ENCODE peak calls at places on chromosomes 16 and 17, in four cellular contexts. Q, E, U and R are unnamed samples.

GRCh38 chr16:82061861-82062525 is 26.9 kb downstream of the HSD17B2 start:
- DNase-seq in U (no peak), Q (no peak), E (no peak), R (no peak)

GRCh38 chr16:84223456-84223855 is 16.4 kb downstream of the KCNG4 start:
- DNase-seq in Q (no peak), E (no peak), U (no peak), R (no peak)

GRCh38 chr16:23320695-23321094 is 18.6 kb downstream of the SCNN1B start:
- DNase-seq in E (peak; percentile 84), Q (no peak), U (no peak), R (no peak)

GRCh38 chr17:77312786-77313599 is 172.2 kb downstream of the SEC14L1 start:
- DNase-seq in E (no peak), Q (peak; percentile 64), U (peak; percentile 90), R (peak; percentile 58)

GRCh38 chr16:89172171-89172900 is 788 bp downstream of the CDH15 start:
- DNase-seq in Q (no peak), U (no peak), E (no peak), R (no peak)

GRCh38 chr16:85421338-85422123 is 191.6 kb upstream of the GSE1 start:
- DNase-seq in U (no peak), E (no peak), Q (no peak), R (no peak)

GRCh38 chr16:23562505-23562904 is 5.0 kb downstream of the UBFD1 start:
- DNase-seq in U (no peak), Q (no peak), E (no peak), R (no peak)

GRCh38 chr16:35485915-35486314 is 2026.5 kb downstream of the TP53TG3F start:
- DNase-seq in E (no peak), U (no peak), Q (no peak), R (no peak)

GRCh38 chr17:63999680-64000531 is 1.8 kb downstream of the PRR29 start:
- DNase-seq in Q (no peak), U (peak; percentile 57), E (no peak), R (no peak)

GRCh38 chr16:85759631-85760419 is 8.9 kb upstream of the C16orf74 start:
- DNase-seq in E (no peak), U (no peak), Q (no peak), R (no peak)

GRCh38 chr16:79964104-79964503 is 363.6 kb upstream of the MAF start:
- DNase-seq in E (no peak), U (no peak), Q (no peak), R (no peak)

GRCh38 chr17:2694381-2695242 is 17.0 kb downstream of the CLUH start:
- DNase-seq in U (no peak), E (no peak), Q (peak; percentile 42), R (no peak)

GRCh38 chr17:1180434-1180742 is 607 bp upstream of the ABR start:
- DNase-seq in Q (no peak), E (no peak), U (no peak), R (no peak)

GRCh38 chr17:2692781-2693135 is 18.8 kb downstream of the CLUH start:
- DNase-seq in U (no peak), E (no peak), Q (no peak), R (no peak)

GRCh38 chr16:89422905-89423630 is 67.3 kb downstream of the ANKRD11 start:
- DNase-seq in U (no peak), E (no peak), Q (no peak), R (no peak)

GRCh38 chr16:30145692-30146091 is 22.7 kb upstream of the MAPK3 start:
- DNase-seq in U (no peak), E (no peak), Q (no peak), R (no peak)

GRCh38 chr17:3723188-3723555 is 531 bp upstream of the HASPIN start:
- DNase-seq in E (no peak), U (no peak), Q (no peak), R (no peak)
- H3K27ac ChIP-seq in E (peak overlapping the region; percentile 90), U (peak overlapping the region; percentile 75), Q (peak overlapping the region; percentile 92), R (peak overlapping the region; percentile 97)

GRCh38 chr17:18326572-18326971 is 11.5 kb downstream of the SMCR8 start:
- DNase-seq in U (no peak), E (no peak), Q (no peak), R (no peak)

GRCh38 chr17:18327093-18327492 is 12.0 kb downstream of the SMCR8 start:
- DNase-seq in E (no peak), Q (no peak), U (no peak), R (no peak)

GRCh38 chr17:18328643-18329204 is 13.6 kb downstream of the SMCR8 start:
- DNase-seq in U (no peak), E (no peak), Q (no peak), R (no peak)

GRCh38 chr17:18326039-18326438 is 10.9 kb downstream of the SMCR8 start:
- DNase-seq in Q (peak; percentile 3), E (no peak), U (no peak), R (no peak)

DNA sequence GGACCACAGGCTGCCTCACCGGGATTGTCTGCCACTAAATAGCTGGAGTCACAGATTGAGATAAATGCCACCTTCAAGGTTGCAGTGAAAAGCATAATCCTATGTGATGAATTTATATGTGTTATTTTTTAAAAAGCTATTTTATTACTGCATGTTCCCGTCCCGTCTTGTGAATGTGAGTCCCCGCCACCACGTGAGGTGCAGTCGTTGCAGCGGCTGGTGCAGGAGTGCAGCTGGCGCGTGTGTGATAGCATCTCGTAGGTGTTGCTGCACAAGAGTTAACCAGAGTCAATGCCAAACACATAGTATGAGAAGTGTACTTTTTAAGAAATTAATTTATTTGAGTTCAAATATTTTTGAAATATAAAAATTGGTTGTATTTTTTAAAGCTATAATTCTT is 12.5 kb downstream of the SMCR8 start:
- DNase-seq in E (no peak), U (no peak), Q (no peak), R (no peak)
- H3K4me3 ChIP-seq in E (no peak overlapping the region), U (no peak overlapping the region), Q (no peak overlapping the region), R (no peak overlapping the region)

GRCh38 chr16:67893791-67894399 is 841 bp downstream of the PSKH1 start:
- DNase-seq in U (no peak), E (no peak), Q (no peak), R (no peak)
- H3K27ac ChIP-seq in U (peak overlapping the region; percentile 96), E (peak overlapping the region; percentile 100), Q (peak overlapping the region; percentile 99), R (peak overlapping the region; percentile 98)

DNA sequence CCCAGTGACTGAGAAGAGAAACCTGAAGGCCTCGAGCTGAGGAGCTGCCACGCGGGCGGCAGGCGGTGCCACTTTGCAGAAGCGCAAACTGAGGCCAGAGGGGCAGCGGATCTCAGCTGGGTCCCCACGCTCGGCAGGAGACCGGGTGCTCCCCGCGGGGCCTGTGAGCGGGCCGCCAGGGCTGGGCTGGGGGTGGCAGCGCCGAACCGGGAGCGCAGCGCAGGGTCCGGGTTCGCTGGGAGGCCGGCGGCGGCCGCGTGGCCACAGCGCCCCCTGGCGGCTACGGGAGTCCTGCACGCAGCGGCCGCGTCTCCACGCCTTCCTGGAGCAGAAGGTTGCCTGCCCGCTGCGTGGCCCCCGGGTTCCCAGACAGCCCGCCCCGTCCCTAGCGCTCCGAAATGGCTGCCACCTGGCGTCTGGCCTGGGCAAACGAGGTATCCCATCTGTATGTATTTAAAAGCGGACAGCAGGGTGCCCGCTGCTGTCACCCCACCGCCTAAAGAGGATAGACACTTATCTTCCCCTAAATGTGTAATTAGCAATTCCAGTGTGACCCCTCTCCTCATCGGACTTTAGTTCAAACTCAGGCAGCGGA is 96.1 kb upstream of the CDH5 start:
- DNase-seq in E (peak; percentile 67), U (peak; percentile 74), Q (peak; percentile 75), R (peak; percentile 82)
- H3K4me3 ChIP-seq in E (no peak overlapping the region), U (peak overlapping the region; percentile 41), Q (peak overlapping the region; percentile 45), R (peak overlapping the region; percentile 50)

DNA sequence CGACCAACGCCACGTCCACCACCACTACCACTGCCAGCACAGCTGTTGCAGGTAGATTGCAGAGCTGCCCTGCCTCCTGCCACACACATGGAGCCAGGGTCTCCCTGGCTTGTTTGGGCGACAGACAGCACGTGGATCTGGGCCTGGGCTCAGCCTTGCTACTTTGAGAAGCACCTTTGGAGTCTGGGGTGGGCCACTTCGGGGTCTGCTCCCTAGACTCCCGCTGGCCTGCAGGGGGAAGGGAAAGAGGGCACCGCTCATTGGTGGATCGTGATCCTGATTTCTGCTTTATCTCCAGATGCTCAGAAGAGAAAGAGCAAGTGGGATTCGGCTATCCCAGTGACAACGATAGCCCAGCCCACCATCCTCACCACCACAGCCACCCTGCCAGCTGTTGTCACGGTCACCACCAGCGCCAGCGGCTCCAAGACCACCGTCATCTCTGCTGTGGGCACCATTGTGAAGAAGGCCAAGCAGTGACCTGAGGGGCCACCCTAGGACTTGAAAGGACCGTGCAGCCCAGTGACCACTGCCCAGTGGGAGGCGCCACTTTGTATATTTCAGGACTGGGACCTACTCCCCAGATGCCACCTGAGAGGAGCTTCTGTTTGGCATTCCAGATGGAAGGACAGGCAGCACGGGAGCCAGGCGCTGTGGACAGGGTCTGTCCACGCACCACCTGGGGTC is 15.1 kb upstream of the ITGB4 start:
- DNase-seq in E (no peak), Q (no peak), U (no peak), R (no peak)
- H3K27ac ChIP-seq in E (peak overlapping the region; percentile 2), Q (peak overlapping the region; percentile 7), U (no peak overlapping the region), R (peak overlapping the region; percentile 47)

DNA sequence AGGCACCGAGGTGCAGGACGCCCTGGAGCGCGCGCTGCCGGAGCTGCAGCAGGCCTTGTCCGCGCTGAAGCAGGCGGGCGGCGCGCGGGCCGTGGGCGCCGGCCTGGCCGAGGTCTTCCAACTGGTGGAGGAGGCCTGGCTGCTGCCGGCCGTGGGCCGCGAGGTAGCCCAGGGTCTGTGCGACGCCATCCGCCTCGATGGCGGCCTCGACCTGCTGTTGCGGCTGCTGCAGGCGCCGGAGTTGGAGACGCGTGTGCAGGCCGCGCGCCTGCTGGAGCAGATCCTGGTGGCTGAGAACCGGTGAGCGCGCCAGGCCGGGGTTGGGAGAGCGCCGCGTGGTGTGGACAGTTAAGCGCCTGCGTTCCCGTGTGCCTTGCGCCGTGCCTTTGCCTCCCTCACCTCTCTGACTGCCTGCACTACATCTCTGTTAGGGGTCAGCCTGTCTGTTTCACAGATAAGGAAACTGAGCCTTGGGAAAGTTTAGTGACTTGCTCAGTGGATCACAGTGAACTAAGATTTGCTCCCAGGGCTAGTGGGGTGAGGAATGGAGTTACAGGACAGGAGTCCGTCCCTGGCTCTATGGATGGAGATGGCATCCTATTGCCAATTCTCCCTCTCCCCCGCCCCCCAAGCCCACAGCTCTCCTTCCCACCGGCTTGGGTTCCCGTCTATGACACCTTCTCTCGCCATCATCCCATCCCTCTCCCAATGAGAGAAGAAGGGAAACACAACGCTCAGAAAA is 880 bp downstream of the SARM1 start:
- DNase-seq in E (no peak), Q (peak; percentile 50), U (no peak), R (no peak)
- H3K4me3 ChIP-seq in E (peak overlapping the region; percentile 58), Q (peak overlapping the region; percentile 53), U (peak overlapping the region; percentile 70), R (peak overlapping the region; percentile 48)

GRCh38 chr16:72976747-72977064 is 71.2 kb downstream of the ZFHX3 start:
- DNase-seq in E (no peak), U (no peak), Q (no peak), R (no peak)
- H3K27ac ChIP-seq in E (no peak overlapping the region), U (no peak overlapping the region), Q (no peak overlapping the region), R (no peak overlapping the region)